ENCODE peak calls at places on chromosomes 7 and 10, in six cellular contexts. A is ascending aorta, B is aorta, V is cardiac muscle cell, Q is H9, F is prostate gland. N is an unnamed sample.

GRCh38 chr10:102644646-102645387 is 538 bp downstream of the TRIM8 start:
- DNase-seq in A (peak), B (peak), V (peak), Q (peak), F (peak), N (peak)

GRCh38 chr7:16813232-16813616 is 8.4 kb upstream of the AGR2 start:
- DNase-seq in A (no peak), B (no peak), V (no peak), Q (no peak), F (peak), N (no peak)

GRCh38 chr7:74010407-74010806 is 17.6 kb upstream of the ELN start:
- DNase-seq in A (peak), B (peak), V (no peak), Q (no peak), F (no peak), N (no peak)

GRCh38 chr7:512541-513311 is 6.9 kb downstream of the PDGFA start:
- DNase-seq in A (no peak), B (peak), V (no peak), Q (no peak), F (peak), N (no peak)

GRCh38 chr10:120012566-120012965 is 120.0 kb downstream of the SEC23IP start:
- DNase-seq in A (no peak), B (no peak), V (no peak), Q (no peak), F (no peak), N (no peak)

GRCh38 chr7:115782716-115783460 is 247.7 kb downstream of the TFEC start:
- DNase-seq in A (no peak), B (no peak), V (peak), Q (no peak), F (no peak), N (no peak)

GRCh38 chr7:5635461-5636445 is 145.7 kb downstream of the RNF216 start:
- DNase-seq in A (no peak), B (no peak), V (peak), Q (no peak), F (no peak), N (no peak)

GRCh38 chr7:135601182-135601581 is 43.5 kb downstream of the NUP205 start:
- DNase-seq in A (no peak), B (no peak), V (peak), Q (no peak), F (no peak), N (no peak)

GRCh38 chr10:132942740-132943554 is 577 bp upstream of the CFAP46 start:
- DNase-seq in A (no peak), B (peak), V (no peak), Q (no peak), F (no peak), N (no peak)

GRCh38 chr7:14822481-14822854 is 80.1 kb downstream of the DGKB start:
- DNase-seq in A (no peak), B (no peak), V (no peak), Q (no peak), F (no peak), N (no peak)

GRCh38 chr7:17994079-17994478 is 33.6 kb downstream of the PRPS1L1 start:
- DNase-seq in A (no peak), B (no peak), V (no peak), Q (no peak), F (no peak), N (no peak)

GRCh38 chr7:137395425-137395824 is 51.9 kb upstream of the PTN start:
- DNase-seq in A (no peak), B (no peak), V (no peak), Q (no peak), F (no peak), N (no peak)

GRCh38 chr10:111565542-111565941 is 488.7 kb downstream of the ADRA2A start:
- DNase-seq in A (no peak), B (no peak), V (no peak), Q (no peak), F (no peak), N (no peak)

GRCh38 chr10:96606216-96606615 is 19.4 kb upstream of the TM9SF3 start:
- DNase-seq in A (no peak), B (no peak), V (peak), Q (no peak), F (no peak), N (no peak)

GRCh38 chr10:95404460-95404858 is 113.7 kb upstream of the PDLIM1 start:
- DNase-seq in A (peak), B (no peak), V (no peak), Q (no peak), F (no peak), N (no peak)

GRCh38 chr10:95404864-95405263 is 114.1 kb upstream of the PDLIM1 start:
- DNase-seq in A (no peak), B (no peak), V (no peak), Q (no peak), F (no peak), N (no peak)

GRCh38 chr10:95405655-95406054 is 114.9 kb upstream of the PDLIM1 start:
- DNase-seq in A (no peak), B (no peak), V (no peak), Q (no peak), F (no peak), N (no peak)

GRCh38 chr10:95401704-95402469 is 111.1 kb upstream of the PDLIM1 start:
- DNase-seq in A (no peak), B (no peak), V (no peak), Q (no peak), F (no peak), N (no peak)

GRCh38 chr10:95403690-95404459 is 113.1 kb upstream of the PDLIM1 start:
- DNase-seq in A (peak), B (no peak), V (no peak), Q (no peak), F (no peak), N (no peak)
- H3K27ac ChIP-seq in A (peak), B (peak), V (no peak), Q (no peak), F (no peak), N (no peak)

DNA sequence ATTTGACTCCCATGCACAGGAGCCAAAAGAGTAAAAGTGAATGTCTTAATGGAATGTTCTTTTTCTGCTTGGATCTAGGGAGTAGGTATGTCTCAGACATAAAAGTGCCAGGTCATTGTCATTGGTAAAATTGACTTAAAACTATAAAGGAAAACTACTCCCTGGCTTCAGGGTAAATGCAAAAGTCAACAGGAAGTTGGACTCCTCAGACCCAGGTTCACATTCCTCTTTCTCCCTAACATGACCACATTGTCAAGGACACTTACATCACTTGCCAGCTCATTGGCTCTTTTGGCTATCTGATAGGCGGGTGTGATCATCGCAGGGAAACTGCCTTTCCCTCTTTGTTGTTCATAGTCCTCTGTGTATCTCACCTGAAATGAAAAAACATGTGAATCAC is 13.7 kb downstream of the NRAP start:
- DNase-seq in A (no peak), B (no peak), V (no peak), Q (no peak), F (no peak), N (no peak)
- H3K27ac ChIP-seq in A (no peak), B (no peak), V (no peak), Q (no peak), F (no peak), N (no peak)

DNA sequence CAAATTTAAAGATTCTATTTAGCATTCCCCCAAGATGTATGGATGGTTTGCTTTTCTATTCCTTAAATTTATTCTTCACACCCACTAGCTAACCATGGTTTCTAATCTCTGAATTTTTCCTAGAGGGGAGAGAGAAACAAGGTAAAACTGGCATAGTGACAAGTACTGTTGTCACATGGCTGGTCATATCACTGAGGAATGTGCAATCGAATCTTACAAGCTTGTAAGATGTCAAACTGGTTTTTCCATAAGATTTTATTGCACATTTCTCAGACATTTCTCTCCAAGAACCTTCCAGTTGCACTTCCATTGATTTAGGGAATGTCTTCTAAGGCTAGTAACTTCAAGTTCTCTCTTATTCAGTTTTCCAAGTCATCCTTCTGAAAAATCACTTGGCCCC is 89.8 kb downstream of the MBL2 start:
- DNase-seq in A (no peak), B (no peak), V (no peak), Q (no peak), F (peak), N (no peak)
- H3K27ac ChIP-seq in A (no peak), B (no peak), V (no peak), Q (no peak), F (no peak), N (no peak)

GRCh38 chr7:106591146-106591545 is 69.8 kb downstream of the CCDC71L start:
- DNase-seq in A (no peak), B (no peak), V (no peak), Q (no peak), F (no peak), N (no peak)

GRCh38 chr7:106589495-106589879 is 71.5 kb downstream of the CCDC71L start:
- DNase-seq in A (no peak), B (no peak), V (no peak), Q (no peak), F (no peak), N (no peak)

GRCh38 chr7:106593028-106593417 is 67.9 kb downstream of the CCDC71L start:
- DNase-seq in A (no peak), B (no peak), V (no peak), Q (no peak), F (no peak), N (no peak)

GRCh38 chr7:106590209-106590816 is 70.6 kb downstream of the CCDC71L start:
- DNase-seq in A (no peak), B (no peak), V (peak), Q (no peak), F (no peak), N (no peak)

DNA sequence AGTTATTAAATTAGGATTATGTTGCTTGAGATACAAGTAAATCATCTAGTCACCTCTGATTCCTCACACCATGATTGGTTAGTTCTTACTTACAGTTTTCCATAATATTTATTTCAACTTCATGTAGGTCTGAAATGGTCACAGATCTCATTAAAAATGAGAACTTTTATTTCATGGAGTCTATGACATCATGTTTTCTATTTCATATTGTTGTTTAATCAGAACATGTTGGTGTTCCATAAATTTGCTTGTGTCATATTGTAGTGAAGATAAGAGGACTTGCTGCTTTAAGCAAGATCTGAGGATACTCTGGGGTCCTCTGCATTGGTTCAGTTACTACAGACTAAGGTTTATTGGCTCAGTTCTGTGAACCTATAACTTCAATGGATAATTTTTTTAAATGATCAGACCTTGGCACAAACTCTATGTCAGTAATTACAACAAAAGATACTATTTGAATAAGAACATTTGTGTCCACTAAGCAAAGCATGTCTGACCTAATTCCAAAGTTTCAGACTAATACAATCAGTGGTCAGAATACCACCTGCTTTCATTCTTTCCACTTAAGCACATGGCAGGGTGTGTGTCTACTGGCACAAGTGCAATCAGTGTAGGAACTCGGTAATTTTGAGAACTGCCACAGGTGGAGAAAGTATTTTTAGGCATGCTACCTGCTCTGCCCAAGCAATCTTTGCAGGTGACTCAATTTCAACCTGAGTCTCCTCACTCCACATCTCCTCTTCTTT is 68.5 kb downstream of the CCDC71L start:
- DNase-seq in A (no peak), B (no peak), V (no peak), Q (no peak), F (no peak), N (no peak)
- H3K27ac ChIP-seq in A (no peak), B (no peak), V (no peak), Q (no peak), F (no peak), N (no peak)

GRCh38 chr10:29725133-29725720 is 90.5 kb upstream of the SVIL start:
- DNase-seq in A (no peak), B (no peak), V (peak), Q (no peak), F (no peak), N (no peak)
- H3K27ac ChIP-seq in A (peak), B (peak), V (peak), Q (no peak), F (no peak), N (no peak)

GRCh38 chr7:157601530-157601929 is 264.7 kb downstream of the DNAJB6 start:
- DNase-seq in A (no peak), B (peak), V (no peak), Q (no peak), F (no peak), N (no peak)

GRCh38 chr7:157603005-157603404 is 266.2 kb downstream of the DNAJB6 start:
- DNase-seq in A (no peak), B (peak), V (no peak), Q (no peak), F (no peak), N (no peak)

GRCh38 chr7:157603716-157604115 is 266.9 kb downstream of the DNAJB6 start:
- DNase-seq in A (no peak), B (peak), V (no peak), Q (no peak), F (no peak), N (no peak)

GRCh38 chr7:157602156-157602555 is 265.4 kb downstream of the DNAJB6 start:
- DNase-seq in A (no peak), B (peak), V (no peak), Q (no peak), F (no peak), N (no peak)

DNA sequence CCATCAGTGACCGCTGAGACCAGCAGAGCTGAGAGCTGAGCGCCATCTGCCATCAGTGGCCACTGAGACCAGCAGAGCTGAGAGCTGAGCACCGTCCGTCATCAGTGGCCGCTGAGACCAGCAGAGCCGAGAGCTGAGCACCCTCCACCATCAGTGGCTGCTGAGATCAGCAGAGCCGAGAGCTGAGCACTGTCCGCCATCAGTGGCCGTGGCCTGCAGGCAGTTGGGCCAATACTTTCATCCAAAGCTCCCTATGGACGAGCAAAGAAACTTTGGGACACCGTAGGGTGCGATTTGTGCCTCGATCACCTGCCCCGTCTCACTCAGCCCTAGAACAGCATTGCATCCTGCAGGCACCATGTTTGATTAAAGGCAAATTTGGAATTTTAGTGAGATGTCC is 265.8 kb downstream of the DNAJB6 start:
- DNase-seq in A (no peak), B (peak), V (no peak), Q (no peak), F (no peak), N (no peak)
- H3K27ac ChIP-seq in A (no peak), B (no peak), V (no peak), Q (no peak), F (no peak), N (no peak)

DNA sequence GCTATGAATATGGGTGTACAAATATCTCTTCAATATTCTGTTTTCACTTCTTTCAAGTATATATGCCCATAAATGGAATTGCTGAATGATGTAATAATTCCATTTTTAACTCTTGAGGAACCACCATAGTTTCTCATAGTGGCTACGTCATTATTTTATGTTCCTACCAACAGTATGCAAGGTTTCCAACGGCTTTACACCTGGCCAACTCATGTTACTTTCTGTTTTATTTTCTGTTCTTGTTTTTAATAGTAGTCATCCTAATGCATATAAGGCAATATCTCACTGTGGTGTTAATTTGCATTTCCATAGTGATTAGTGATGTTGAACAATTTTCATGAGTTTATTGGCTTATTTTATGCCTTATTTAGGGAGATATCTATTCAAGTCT is 465.5 kb upstream of the KLF6 start:
- DNase-seq in A (no peak), B (no peak), V (no peak), Q (no peak), F (no peak), N (no peak)
- H3K27ac ChIP-seq in A (peak), B (no peak), V (no peak), Q (no peak), F (no peak), N (no peak)

GRCh38 chr7:93690021-93690420 is 115.5 kb upstream of the CALCR start:
- DNase-seq in A (no peak), B (no peak), V (no peak), Q (no peak), F (no peak), N (no peak)
- H3K27ac ChIP-seq in A (no peak), B (no peak), V (no peak), Q (no peak), F (no peak), N (no peak)